ENCODE peak calls at places on chromosomes 6 and 20, in five cellular contexts. M is GM12878, Q is NCI-H345, A is heart right ventricle, B is mesendoderm. H is an unnamed sample.

GRCh38 chr20:44396369-44396768 is 40.9 kb downstream of the HNF4A start:
- DNase-seq in A (no peak), B (no peak), Q (no peak), M (no peak), H (no peak)

GRCh38 chr6:94350833-94351232 is 931.5 kb upstream of the EPHA7 start:
- DNase-seq in Q (no peak), B (no peak), M (no peak), A (no peak), H (no peak)

GRCh38 chr6:119278625-119279024 is 70.9 kb downstream of the MAN1A1 start:
- DNase-seq in B (peak), Q (no peak), M (no peak), A (no peak), H (no peak)

GRCh38 chr20:10647471-10647870 is 26.3 kb downstream of the JAG1 start:
- DNase-seq in B (peak), A (no peak), Q (no peak), M (no peak), H (no peak)

GRCh38 chr6:11943060-11943459 is 69.1 kb upstream of the HIVEP1 start:
- DNase-seq in M (no peak), A (no peak), Q (no peak), B (no peak), H (no peak)

GRCh38 chr6:139029470-139030210 is 1.1 kb downstream of the ABRACL start:
- DNase-seq in A (peak), B (peak), Q (peak), M (no peak), H (peak)

GRCh38 chr20:45817652-45818194 is 5.3 kb downstream of the UBE2C start:
- DNase-seq in M (no peak), A (no peak), B (peak), Q (no peak), H (no peak)

GRCh38 chr20:34579191-34579661 is 20.7 kb downstream of the MAP1LC3A start:
- DNase-seq in Q (no peak), M (no peak), A (peak), B (no peak), H (no peak)

GRCh38 chr20:8213831-8214587 is 81.9 kb downstream of the PLCB1 start:
- DNase-seq in A (no peak), B (no peak), Q (no peak), M (peak), H (no peak)

GRCh38 chr6:65671922-65672321 is 35.1 kb downstream of the EYS start:
- DNase-seq in A (no peak), B (peak), M (no peak), Q (peak), H (peak)

GRCh38 chr20:59010321-59010994 is 3.4 kb upstream of the CTSZ start:
- DNase-seq in A (no peak), Q (no peak), M (no peak), B (peak), H (no peak)

GRCh38 chr20:10927936-10928860 is 254.4 kb upstream of the JAG1 start:
- DNase-seq in B (no peak), M (no peak), A (no peak), Q (no peak), H (no peak)

GRCh38 chr6:142566628-142567396 is 265.0 kb downstream of the ADGRG6 start:
- DNase-seq in M (peak), A (peak), B (peak), Q (peak), H (no peak)

GRCh38 chr6:15623282-15624116 is 39.3 kb downstream of the DTNBP1 start:
- DNase-seq in Q (no peak), A (no peak), B (peak), M (no peak), H (no peak)

H was measured in COR-L47.